ENCODE peak calls at places on chromosomes 3 and 15, in seven cellular contexts. Q, G, M, W, A, K and O are unnamed samples.

GRCh38 chr3:109413049-109413448 is 75.7 kb upstream of the DPPA4 start:
- DNase-seq in W (no peak), G (no peak), A (no peak), M (no peak), K (no peak), Q (no peak), O (peak; percentile 1)

GRCh38 chr3:14234197-14235002 is 55.8 kb downstream of the LSM3 start:
- DNase-seq in A (no peak), W (no peak), K (no peak), Q (peak; percentile 64), G (peak; percentile 50), M (no peak), O (peak; percentile 95)

GRCh38 chr3:51982838-51983577 is at the start of gene ACY1:
- DNase-seq in K (peak; percentile 88), W (peak; percentile 94), G (peak; percentile 81), A (peak; percentile 64), Q (peak; percentile 92), M (peak; percentile 92), O (peak; percentile 91)

GRCh38 chr3:102163039-102163817 is 271.6 kb upstream of the ZPLD1 start:
- DNase-seq in A (no peak), M (peak; percentile 43), Q (peak; percentile 38), K (no peak), W (no peak), G (peak; percentile 58), O (peak; percentile 74)

GRCh38 chr15:98896802-98897732 is 110.5 kb downstream of the PGPEP1L start:
- DNase-seq in W (no peak), Q (no peak), K (no peak), M (no peak), G (peak; percentile 100), A (no peak), O (peak; percentile 99)

GRCh38 chr3:159899198-159899597 is 89.4 kb upstream of the IL12A start:
- DNase-seq in Q (no peak), A (no peak), G (no peak), K (no peak), M (no peak), W (no peak), O (no peak)

GRCh38 chr15:72911658-72912057 is 128.1 kb upstream of the ADPGK start:
- DNase-seq in M (no peak), Q (no peak), W (no peak), K (no peak), G (no peak), A (no peak), O (no peak)

GRCh38 chr15:50873935-50874353 is 34.5 kb upstream of the AP4E1 start:
- DNase-seq in Q (no peak), W (no peak), G (no peak), K (no peak), M (no peak), A (no peak), O (no peak)

GRCh38 chr15:49145651-49146609 is 9.5 kb downstream of the COPS2 start:
- DNase-seq in K (no peak), G (peak; percentile 73), Q (no peak), M (no peak), W (no peak), A (no peak), O (peak; percentile 68)

GRCh38 chr3:34362910-34363309 is 564.5 kb downstream of the PDCD6IP start:
- DNase-seq in M (no peak), K (no peak), Q (no peak), W (no peak), G (no peak), A (no peak), O (peak; percentile 1)

GRCh38 chr3:155859859-155860258 is 5.6 kb upstream of the SLC33A1 start:
- DNase-seq in A (no peak), G (peak; percentile 18), M (no peak), W (no peak), K (no peak), Q (no peak), O (no peak)

GRCh38 chr3:168071535-168071934 is 24.2 kb downstream of the GOLIM4 start:
- DNase-seq in K (no peak), A (no peak), W (no peak), M (no peak), G (peak; percentile 90), Q (no peak), O (peak; percentile 83)

GRCh38 chr15:29822685-29823459 is 604 bp upstream of the TJP1 start:
- DNase-seq in M (peak; percentile 70), A (peak; percentile 44), W (peak; percentile 82), Q (peak; percentile 72), G (peak; percentile 83), K (peak; percentile 69), O (peak; percentile 85)

GRCh38 chr3:96347289-96347688 is 467.1 kb upstream of the EPHA6 start:
- DNase-seq in G (no peak), W (no peak), Q (no peak), K (no peak), A (no peak), M (no peak), O (no peak)

GRCh38 chr15:75823860-75824613 is 19.2 kb upstream of the UBE2Q2 start:
- DNase-seq in Q (no peak), M (no peak), G (no peak), W (no peak), A (no peak), K (no peak), O (peak; percentile 48)

GRCh38 chr3:59425942-59426341 is 376.1 kb upstream of the CFAP20DC start:
- DNase-seq in K (no peak), A (no peak), Q (no peak), W (no peak), M (no peak), G (no peak), O (peak; percentile 44)

GRCh38 chr3:64344721-64345207 is 119.5 kb upstream of the PRICKLE2 start:
- DNase-seq in M (no peak), G (peak; percentile 85), Q (no peak), A (no peak), K (peak; percentile 40), W (no peak), O (peak; percentile 87)

GRCh38 chr3:98732239-98733054 is 30.7 kb upstream of the ST3GAL6 start:
- DNase-seq in K (peak; percentile 37), M (peak; percentile 46), A (peak; percentile 46), W (peak; percentile 83), G (no peak), Q (peak; percentile 61), O (peak; percentile 52)

GRCh38 chr3:13705051-13705450 is 156.1 kb downstream of the FBLN2 start:
- DNase-seq in G (no peak), K (no peak), A (no peak), W (no peak), M (no peak), Q (no peak), O (no peak)

GRCh38 chr3:74648102-74648501 is 33.6 kb upstream of the CNTN3 start:
- DNase-seq in Q (no peak), K (no peak), M (no peak), A (no peak), W (no peak), G (no peak), O (no peak)

DNA sequence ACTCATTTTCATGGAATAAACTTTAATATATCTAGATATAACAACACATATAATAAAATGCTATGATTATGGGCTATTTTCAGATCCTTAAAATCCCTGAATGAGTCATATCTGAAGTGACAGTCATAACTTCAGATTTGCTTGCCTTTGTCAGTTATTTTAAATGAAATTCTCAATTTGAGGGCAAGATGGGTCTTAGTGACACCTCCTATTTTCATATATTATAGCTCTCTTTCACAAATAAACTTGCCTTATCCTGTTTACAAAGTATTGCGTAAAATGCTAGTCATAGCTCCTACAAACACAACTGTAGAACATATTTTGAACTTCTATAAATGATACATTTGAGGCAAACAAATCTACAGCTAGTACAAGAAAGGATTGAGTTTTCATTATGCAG is 6.2 kb upstream of the THRB start:
- DNase-seq in W (no peak), M (no peak), G (no peak), K (no peak), Q (no peak), A (no peak), O (peak; percentile 53)
- TF ChIP-seq CTCF in W (no peak), M (no peak), G (no peak), K (no peak), Q (no peak), A (no peak), O (no peak)

DNA sequence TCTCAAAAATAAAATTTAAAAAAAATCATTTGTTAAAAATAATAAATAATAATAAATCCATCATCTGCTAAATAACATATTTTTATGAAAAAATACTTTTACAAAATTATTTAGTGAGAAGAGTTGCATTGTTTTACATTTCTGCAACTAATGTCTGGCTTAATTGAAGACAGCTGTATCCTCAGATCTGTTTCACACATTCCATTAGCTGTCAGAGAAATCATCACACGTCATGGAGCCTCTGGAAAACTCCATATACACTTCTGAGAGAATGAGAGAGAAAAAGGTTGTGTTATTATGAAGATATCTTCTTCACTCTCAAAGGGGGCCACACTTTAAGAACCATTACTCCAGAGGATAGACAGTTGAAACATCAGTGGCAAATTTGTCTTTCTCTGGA is 40.8 kb downstream of the CMSS1 start:
- DNase-seq in A (no peak), G (no peak), M (no peak), Q (no peak), W (no peak), K (no peak), O (no peak)
- H3K4me3 ChIP-seq in A (no peak overlapping the region), G (no peak overlapping the region), M (no peak overlapping the region), Q (no peak overlapping the region), W (no peak overlapping the region), K (no peak overlapping the region), O (no peak overlapping the region)

DNA sequence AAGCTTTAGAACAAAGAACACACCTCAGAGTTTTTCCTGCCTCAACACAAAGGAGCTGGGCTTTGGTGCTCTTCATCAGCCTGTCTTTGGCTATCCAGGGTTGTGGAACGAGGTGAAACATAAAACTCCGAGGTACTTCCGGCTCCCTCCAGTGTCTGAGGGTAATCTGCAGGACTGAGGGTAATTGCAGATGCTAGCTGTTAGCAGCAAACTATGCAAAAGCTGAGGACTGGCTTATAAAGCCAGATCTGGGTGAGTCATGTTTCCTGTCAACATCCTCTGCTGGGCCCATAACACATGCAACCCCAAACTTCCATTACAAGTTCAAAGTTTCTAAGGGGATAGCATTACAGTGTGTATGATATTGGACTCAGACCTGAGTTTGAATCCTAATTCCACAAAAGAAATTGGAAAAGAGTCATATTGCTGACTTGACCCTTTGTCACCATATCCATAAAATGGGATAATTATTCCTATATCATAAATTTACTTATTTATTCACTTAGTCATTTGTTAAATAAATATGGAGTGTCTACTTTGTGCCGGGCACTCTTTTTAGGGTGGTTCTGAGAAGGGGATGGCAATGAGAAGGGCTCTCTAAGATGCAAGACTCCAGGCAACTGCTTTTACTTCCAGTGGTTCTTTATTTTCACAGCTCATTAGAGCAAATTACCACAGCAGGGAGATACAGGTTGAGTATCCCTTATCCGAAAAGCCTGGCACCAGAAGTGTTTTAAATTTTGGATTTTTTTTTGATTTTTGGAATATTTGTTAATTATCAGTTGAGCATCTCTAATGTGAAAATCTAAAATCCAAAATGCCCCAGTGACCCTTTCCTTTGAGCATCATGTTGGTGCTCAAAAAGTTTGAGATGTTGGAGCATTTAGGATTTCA is 9.5 kb upstream of the TRIM69 start:
- DNase-seq in A (no peak), Q (peak; percentile 49), M (no peak), K (no peak), W (no peak), G (peak; percentile 94), O (peak; percentile 86)
- TF ChIP-seq CTCF in A (no peak), Q (no peak), M (no peak), K (no peak), W (no peak), G (peak; percentile 11), O (no peak)

DNA sequence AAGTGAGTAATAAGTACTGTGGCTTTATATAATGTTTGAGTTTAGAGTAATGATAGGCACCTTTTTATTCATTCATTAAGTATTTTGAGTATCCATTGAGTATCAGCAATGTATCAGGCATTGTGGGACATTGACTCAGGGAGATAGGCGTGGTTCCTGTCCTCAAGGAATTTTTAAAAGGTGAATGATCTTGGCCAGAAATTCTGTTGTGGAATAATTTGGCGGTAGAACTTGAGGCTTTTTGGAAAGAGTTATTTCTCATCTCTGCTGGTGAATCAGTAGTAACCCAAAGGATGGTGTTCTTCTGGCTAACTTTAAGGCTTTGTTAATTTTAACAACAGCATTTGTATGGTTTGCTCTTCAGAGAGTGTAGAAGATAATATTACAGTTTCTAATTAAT is 2.0 kb downstream of the RAB7A start:
- DNase-seq in M (no peak), G (no peak), Q (no peak), A (no peak), K (no peak), W (no peak), O (peak; percentile 50)
- H3K4me3 ChIP-seq in M (peak overlapping the region; percentile 98), G (no peak overlapping the region), Q (peak overlapping the region; percentile 76), A (peak overlapping the region; percentile 90), K (peak overlapping the region; percentile 99), W (peak overlapping the region; percentile 57), O (peak overlapping the region; percentile 94)